ENCODE peak calls at places on chromosomes 5 and 9, in seven cellular contexts. I is neural crest cell, V is fibroblast of lung, E is Calu3, C is pancreas, G is AG04449, A is H9. Z is an unnamed sample.

GRCh38 chr9:34809504-34810186 is 99.7 kb upstream of the CCL21 start:
- DNase-seq in I (peak; percentile 53), V (peak; percentile 3), E (no peak), C (peak; percentile 43), G (no peak), A (peak; percentile 84), Z (no peak)

GRCh38 chr5:31347558-31347905 is 154.0 kb downstream of the CDH6 start:
- DNase-seq in I (no peak), V (no peak), E (no peak), C (no peak), G (no peak), A (no peak), Z (no peak)

GRCh38 chr9:77726289-77726688 is 78.2 kb upstream of the GNA14 start:
- DNase-seq in I (no peak), V (no peak), E (no peak), C (no peak), G (no peak), A (no peak), Z (no peak)

GRCh38 chr9:133107245-133107722 is 13.8 kb downstream of the RALGDS start:
- DNase-seq in I (no peak), V (no peak), E (no peak), C (no peak), G (no peak), A (no peak), Z (no peak)

GRCh38 chr5:105150324-105150723 is 1587.7 kb upstream of the NUDT12 start:
- DNase-seq in I (no peak), V (no peak), E (no peak), C (no peak), G (no peak), A (no peak), Z (no peak)

GRCh38 chr5:19547640-19548039 is 440.4 kb downstream of the CDH18 start:
- DNase-seq in I (no peak), V (peak; percentile 72), E (no peak), C (no peak), G (peak; percentile 46), A (no peak), Z (no peak)

GRCh38 chr9:4430492-4431261 is 59.6 kb upstream of the SLC1A1 start:
- DNase-seq in I (no peak), V (peak; percentile 12), E (no peak), C (no peak), G (no peak), A (no peak), Z (no peak)

GRCh38 chr5:79831381-79831780 is 141.7 kb downstream of the CMYA5 start:
- DNase-seq in I (no peak), V (no peak), E (no peak), C (no peak), G (no peak), A (no peak), Z (no peak)

GRCh38 chr5:92371889-92372235 is 988.7 kb upstream of the ARRDC3 start:
- DNase-seq in I (no peak), V (peak; percentile 11), E (peak; percentile 62), C (no peak), G (no peak), A (no peak), Z (no peak)

GRCh38 chr9:20898885-20899554 is 132.4 kb downstream of the HACD4 start:
- DNase-seq in I (no peak), V (no peak), E (no peak), C (no peak), G (no peak), A (no peak), Z (no peak)

GRCh38 chr9:137757613-137758029 is 120.0 kb upstream of the CACNA1B start:
- DNase-seq in I (no peak), V (peak; percentile 77), E (no peak), C (no peak), G (peak; percentile 57), A (no peak), Z (no peak)

GRCh38 chr5:159912033-159912800 is 4.1 kb upstream of the ADRA1B start:
- DNase-seq in I (no peak), V (peak; percentile 72), E (peak; percentile 49), C (no peak), G (no peak), A (no peak), Z (no peak)

GRCh38 chr9:113772121-113772885 is 103.8 kb upstream of the ZNF618 start:
- DNase-seq in I (no peak), V (peak; percentile 86), E (no peak), C (no peak), G (peak; percentile 9), A (no peak), Z (no peak)

GRCh38 chr5:1793966-1794895 is 5.4 kb downstream of the MRPL36 start:
- DNase-seq in I (no peak), V (peak; percentile 85), E (no peak), C (no peak), G (peak; percentile 58), A (no peak), Z (no peak)

GRCh38 chr5:160434022-160434531 is 12.4 kb downstream of the PTTG1 start:
- DNase-seq in I (no peak), V (no peak), E (peak; percentile 30), C (peak; percentile 40), G (no peak), A (peak; percentile 61), Z (peak; percentile 28)

GRCh38 chr5:55585266-55585610 is 50.5 kb upstream of the PLPP1 start:
- DNase-seq in I (no peak), V (no peak), E (no peak), C (no peak), G (no peak), A (no peak), Z (no peak)

GRCh38 chr9:92983984-92984589 is 36.8 kb downstream of the FGD3 start:
- DNase-seq in I (peak; percentile 23), V (peak; percentile 7), E (no peak), C (no peak), G (no peak), A (no peak), Z (peak; percentile 21)

GRCh38 chr9:123883634-123884033 is 46.3 kb downstream of the DENND1A start:
- DNase-seq in I (no peak), V (peak; percentile 11), E (no peak), C (no peak), G (no peak), A (no peak), Z (no peak)

GRCh38 chr5:4533457-4534105 is 606.5 kb upstream of the ADAMTS16 start:
- DNase-seq in I (no peak), V (no peak), E (no peak), C (no peak), G (no peak), A (no peak), Z (no peak)

GRCh38 chr9:136531904-136532798 is 13.7 kb downstream of the NOTCH1 start:
- DNase-seq in I (no peak), V (no peak), E (no peak), C (no peak), G (no peak), A (no peak), Z (no peak)

GRCh38 chr9:90014421-90014820 is 409.6 kb downstream of the GADD45G start:
- DNase-seq in I (no peak), V (no peak), E (no peak), C (no peak), G (no peak), A (no peak), Z (no peak)

GRCh38 chr9:137112564-137113384 is 1.8 kb downstream of the DPP7 start:
- DNase-seq in I (no peak), V (no peak), E (no peak), C (no peak), G (no peak), A (no peak), Z (no peak)

GRCh38 chr5:172800088-172800551 is 29.1 kb upstream of the DUSP1 start:
- DNase-seq in I (no peak), V (peak; percentile 95), E (no peak), C (no peak), G (peak; percentile 91), A (no peak), Z (no peak)

GRCh38 chr9:98955259-98955658 is 11.6 kb downstream of the COL15A1 start:
- DNase-seq in I (no peak), V (no peak), E (no peak), C (no peak), G (no peak), A (no peak), Z (no peak)

GRCh38 chr9:119802621-119803020 is 433.4 kb upstream of the BRINP1 start:
- DNase-seq in I (no peak), V (no peak), E (no peak), C (no peak), G (no peak), A (no peak), Z (peak; percentile 29)

GRCh38 chr5:146461319-146461718 is 14.2 kb downstream of the TCERG1 start:
- DNase-seq in I (no peak), V (no peak), E (no peak), C (no peak), G (no peak), A (no peak), Z (no peak)

GRCh38 chr5:10667431-10668057 is 93.5 kb downstream of the DAP start:
- DNase-seq in I (no peak), V (no peak), E (no peak), C (no peak), G (no peak), A (no peak), Z (no peak)
- TF ChIP-seq CTCF in I (no peak), V (no peak), E (no peak), C (no peak), G (no peak), A (no peak), Z (no peak)

DNA sequence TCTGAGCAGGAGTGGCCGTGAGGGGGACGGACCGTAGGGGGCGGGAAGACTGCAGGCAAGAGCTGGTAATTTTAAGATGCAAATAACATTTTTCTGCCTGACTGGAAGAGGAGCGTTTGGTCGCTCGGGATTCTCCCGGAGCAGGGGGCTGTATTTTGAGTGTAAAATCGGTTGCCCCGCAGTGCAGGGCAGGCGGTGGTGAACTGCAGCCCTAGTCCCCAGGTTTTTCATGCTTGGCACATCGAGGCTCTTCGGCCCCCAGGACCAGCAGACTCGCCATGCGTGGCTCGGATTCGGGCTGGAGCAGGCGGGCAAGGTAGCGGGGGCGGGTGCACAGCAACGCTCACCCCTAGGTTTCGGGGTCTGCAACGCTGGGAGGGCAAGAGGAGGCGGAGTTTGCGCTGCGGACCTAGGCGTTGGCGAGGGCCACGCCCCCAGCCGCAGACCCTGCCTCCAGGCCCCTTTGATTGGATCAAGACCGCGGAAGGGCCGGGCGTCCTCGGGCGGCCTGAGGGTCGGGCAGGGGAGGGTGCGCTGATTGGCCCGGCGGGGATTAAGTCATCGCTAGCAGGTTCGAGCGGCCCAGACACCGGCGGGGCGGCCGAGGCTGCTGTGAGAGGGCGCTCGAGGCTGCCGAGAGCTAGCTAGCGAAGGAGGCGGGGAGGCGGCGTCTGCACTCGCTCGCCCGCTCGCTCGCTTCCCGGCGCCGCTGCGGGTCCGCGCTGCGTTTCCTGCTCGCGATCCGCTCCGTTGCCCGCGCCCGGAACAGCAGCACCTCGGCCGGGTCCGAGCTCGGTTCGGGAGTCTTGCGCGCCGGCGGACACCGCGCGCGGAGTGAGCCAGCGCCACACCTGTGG is at the start of gene ARHGAP26:
- DNase-seq in I (peak; percentile 92), V (peak; percentile 94), E (peak; percentile 99), C (peak; percentile 96), G (peak; percentile 65), A (peak; percentile 98), Z (peak; percentile 97)
- TF ChIP-seq CTCF in I (no peak), V (peak; percentile 21), E (peak; percentile 11), C (no peak), G (peak; percentile 70), A (peak; percentile 30), Z (peak; percentile 51)

GRCh38 chr5:175867587-175868347 is 3.6 kb upstream of the CPLX2 start:
- DNase-seq in I (no peak), V (no peak), E (peak; percentile 32), C (no peak), G (no peak), A (peak; percentile 72), Z (peak; percentile 78)
- TF ChIP-seq CTCF in I (peak; percentile 28), V (no peak), E (no peak), C (no peak), G (no peak), A (peak; percentile 64), Z (peak; percentile 78)

GRCh38 chr5:142000709-142001484 is 11.9 kb downstream of the GNPDA1 start:
- DNase-seq in I (no peak), V (peak; percentile 18), E (peak; percentile 15), C (no peak), G (no peak), A (no peak), Z (peak; percentile 33)
- TF ChIP-seq CTCF in I (peak; percentile 35), V (peak; percentile 41), E (no peak), C (no peak), G (peak; percentile 9), A (peak; percentile 59), Z (peak; percentile 60)

Z was measured in WERI-Rb-1.